ENCODE peak calls at places on chromosome 2, in seven cellular contexts. One of them, this sample, is unnamed.

GRCh38 chr2:176665086-176665485 is 395.8 kb downstream of the MTX2 start:
- DNase-seq in Calu3: no peak
- DNase-seq in astrocyte of the spinal cord: no peak
- DNase-seq in OCI-LY7: no peak
- DNase-seq in tibial artery: no peak
- DNase-seq in body of pancreas: no peak
- DNase-seq in cardiac muscle cell: no peak
- DNase-seq in this sample: no peak

GRCh38 chr2:209525834-209526281 is 102.0 kb downstream of the MAP2 start:
- DNase-seq in Calu3: no peak
- DNase-seq in astrocyte of the spinal cord: peak; percentile 93
- DNase-seq in OCI-LY7: no peak
- DNase-seq in tibial artery: no peak
- DNase-seq in body of pancreas: no peak
- DNase-seq in cardiac muscle cell: peak; percentile 87
- DNase-seq in this sample: no peak

GRCh38 chr2:8455236-8456148 is 226.4 kb upstream of the ID2 start:
- DNase-seq in Calu3: no peak
- DNase-seq in astrocyte of the spinal cord: no peak
- DNase-seq in OCI-LY7: no peak
- DNase-seq in tibial artery: peak; percentile 24
- DNase-seq in body of pancreas: no peak
- DNase-seq in cardiac muscle cell: no peak
- DNase-seq in this sample: no peak

GRCh38 chr2:130351495-130352125 is 4.2 kb upstream of the PTPN18 start:
- DNase-seq in Calu3: no peak
- DNase-seq in astrocyte of the spinal cord: no peak
- DNase-seq in OCI-LY7: peak; percentile 84
- DNase-seq in tibial artery: no peak
- DNase-seq in body of pancreas: no peak
- DNase-seq in cardiac muscle cell: no peak
- DNase-seq in this sample: no peak

GRCh38 chr2:28951910-28952805 is 28.9 kb upstream of the TOGARAM2 start:
- DNase-seq in Calu3: no peak
- DNase-seq in astrocyte of the spinal cord: no peak
- DNase-seq in OCI-LY7: no peak
- DNase-seq in tibial artery: peak; percentile 58
- DNase-seq in body of pancreas: peak; percentile 9
- DNase-seq in cardiac muscle cell: peak; percentile 84
- DNase-seq in this sample: no peak

GRCh38 chr2:219632758-219633101 is 5.3 kb downstream of the SLC4A3 start:
- DNase-seq in Calu3: no peak
- DNase-seq in astrocyte of the spinal cord: no peak
- DNase-seq in OCI-LY7: no peak
- DNase-seq in tibial artery: peak; percentile 13
- DNase-seq in body of pancreas: no peak
- DNase-seq in cardiac muscle cell: no peak
- DNase-seq in this sample: no peak

GRCh38 chr2:38432827-38433606 is 55.9 kb upstream of the ATL2 start:
- DNase-seq in Calu3: no peak
- DNase-seq in astrocyte of the spinal cord: no peak
- DNase-seq in OCI-LY7: no peak
- DNase-seq in tibial artery: peak; percentile 26
- DNase-seq in body of pancreas: no peak
- DNase-seq in cardiac muscle cell: no peak
- DNase-seq in this sample: no peak

GRCh38 chr2:238053195-238053776 is 7.5 kb upstream of the SCLY start:
- DNase-seq in Calu3: no peak
- DNase-seq in astrocyte of the spinal cord: peak; percentile 10
- DNase-seq in OCI-LY7: no peak
- DNase-seq in tibial artery: no peak
- DNase-seq in body of pancreas: no peak
- DNase-seq in cardiac muscle cell: peak; percentile 2
- DNase-seq in this sample: no peak

GRCh38 chr2:222903234-222904220 is 42.7 kb downstream of the ACSL3 start:
- DNase-seq in Calu3: peak; percentile 41
- DNase-seq in astrocyte of the spinal cord: peak; percentile 69
- DNase-seq in OCI-LY7: peak; percentile 67
- DNase-seq in tibial artery: peak; percentile 32
- DNase-seq in body of pancreas: peak; percentile 64
- DNase-seq in cardiac muscle cell: peak; percentile 79
- DNase-seq in this sample: no peak

GRCh38 chr2:240165638-240166037 is 25.2 kb upstream of the OTOS start:
- DNase-seq in Calu3: no peak
- DNase-seq in astrocyte of the spinal cord: no peak
- DNase-seq in OCI-LY7: no peak
- DNase-seq in tibial artery: no peak
- DNase-seq in body of pancreas: no peak
- DNase-seq in cardiac muscle cell: no peak
- DNase-seq in this sample: no peak

GRCh38 chr2:88538362-88538917 is 85.9 kb upstream of the FOXI3 start:
- DNase-seq in Calu3: no peak
- DNase-seq in astrocyte of the spinal cord: no peak
- DNase-seq in OCI-LY7: no peak
- DNase-seq in tibial artery: no peak
- DNase-seq in body of pancreas: no peak
- DNase-seq in cardiac muscle cell: no peak
- DNase-seq in this sample: no peak

GRCh38 chr2:224286923-224287322 is 115.0 kb downstream of the FAM124B start:
- DNase-seq in Calu3: no peak
- DNase-seq in astrocyte of the spinal cord: no peak
- DNase-seq in OCI-LY7: no peak
- DNase-seq in tibial artery: no peak
- DNase-seq in body of pancreas: no peak
- DNase-seq in cardiac muscle cell: no peak
- DNase-seq in this sample: no peak
- TF ChIP-seq CTCF in Calu3: no peak
- TF ChIP-seq CTCF in astrocyte of the spinal cord: no peak
- TF ChIP-seq CTCF in OCI-LY7: peak; percentile 12
- TF ChIP-seq CTCF in tibial artery: no peak
- TF ChIP-seq CTCF in body of pancreas: no peak
- TF ChIP-seq CTCF in cardiac muscle cell: no peak
- TF ChIP-seq CTCF in this sample: no peak

DNA sequence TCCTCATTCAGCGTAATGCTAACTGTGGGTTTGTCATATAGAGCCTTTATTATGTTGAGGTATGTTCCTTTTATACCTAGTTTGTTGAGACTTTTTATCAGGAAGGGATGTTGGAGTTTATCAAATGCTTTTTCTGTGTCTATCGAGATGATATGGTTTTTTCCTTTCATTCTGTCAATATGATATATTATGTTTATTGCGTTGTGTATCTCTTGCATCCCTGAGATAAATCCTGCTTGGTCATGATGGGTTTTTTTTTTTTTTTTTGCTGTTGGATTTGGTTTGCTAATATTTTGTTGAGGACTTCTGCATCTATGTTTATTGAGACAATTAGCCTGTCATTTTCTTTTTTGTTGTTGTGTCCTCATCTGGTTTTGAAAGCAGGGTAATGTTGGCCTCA is 120.3 kb downstream of the XRCC5 start:
- DNase-seq in Calu3: no peak
- DNase-seq in astrocyte of the spinal cord: no peak
- DNase-seq in OCI-LY7: no peak
- DNase-seq in tibial artery: no peak
- DNase-seq in body of pancreas: no peak
- DNase-seq in cardiac muscle cell: no peak
- DNase-seq in this sample: no peak
- TF ChIP-seq CTCF in Calu3: no peak
- TF ChIP-seq CTCF in astrocyte of the spinal cord: no peak
- TF ChIP-seq CTCF in OCI-LY7: no peak
- TF ChIP-seq CTCF in tibial artery: no peak
- TF ChIP-seq CTCF in body of pancreas: no peak
- TF ChIP-seq CTCF in cardiac muscle cell: no peak
- TF ChIP-seq CTCF in this sample: no peak

GRCh38 chr2:127108090-127108523 is 1.2 kb upstream of the BIN1 start:
- DNase-seq in Calu3: no peak
- DNase-seq in astrocyte of the spinal cord: no peak
- DNase-seq in OCI-LY7: no peak
- DNase-seq in tibial artery: no peak
- DNase-seq in body of pancreas: no peak
- DNase-seq in cardiac muscle cell: no peak
- DNase-seq in this sample: no peak

GRCh38 chr2:127106457-127106997 is 427 bp downstream of the BIN1 start:
- DNase-seq in Calu3: peak; percentile 22
- DNase-seq in astrocyte of the spinal cord: peak; percentile 33
- DNase-seq in OCI-LY7: no peak
- DNase-seq in tibial artery: no peak
- DNase-seq in body of pancreas: peak; percentile 42
- DNase-seq in cardiac muscle cell: peak; percentile 27
- DNase-seq in this sample: no peak

GRCh38 chr2:127105656-127106456 is 1.1 kb downstream of the BIN1 start:
- DNase-seq in Calu3: peak; percentile 21
- DNase-seq in astrocyte of the spinal cord: peak; percentile 69
- DNase-seq in OCI-LY7: no peak
- DNase-seq in tibial artery: no peak
- DNase-seq in body of pancreas: peak; percentile 34
- DNase-seq in cardiac muscle cell: peak; percentile 61
- DNase-seq in this sample: no peak

GRCh38 chr2:127106998-127107621 is at the start of gene BIN1:
- DNase-seq in Calu3: peak; percentile 94
- DNase-seq in astrocyte of the spinal cord: peak; percentile 94
- DNase-seq in OCI-LY7: no peak
- DNase-seq in tibial artery: peak; percentile 79
- DNase-seq in body of pancreas: peak; percentile 92
- DNase-seq in cardiac muscle cell: peak; percentile 96
- DNase-seq in this sample: peak; percentile 75

GRCh38 chr2:127107622-127107999 is 657 bp upstream of the BIN1 start:
- DNase-seq in Calu3: peak; percentile 37
- DNase-seq in astrocyte of the spinal cord: peak; percentile 50
- DNase-seq in OCI-LY7: no peak
- DNase-seq in tibial artery: no peak
- DNase-seq in body of pancreas: peak; percentile 41
- DNase-seq in cardiac muscle cell: peak; percentile 37
- DNase-seq in this sample: no peak
- TF ChIP-seq CTCF in Calu3: peak; percentile 42
- TF ChIP-seq CTCF in astrocyte of the spinal cord: peak; percentile 11
- TF ChIP-seq CTCF in OCI-LY7: no peak
- TF ChIP-seq CTCF in tibial artery: no peak
- TF ChIP-seq CTCF in body of pancreas: no peak
- TF ChIP-seq CTCF in cardiac muscle cell: peak; percentile 14
- TF ChIP-seq CTCF in this sample: no peak

DNA sequence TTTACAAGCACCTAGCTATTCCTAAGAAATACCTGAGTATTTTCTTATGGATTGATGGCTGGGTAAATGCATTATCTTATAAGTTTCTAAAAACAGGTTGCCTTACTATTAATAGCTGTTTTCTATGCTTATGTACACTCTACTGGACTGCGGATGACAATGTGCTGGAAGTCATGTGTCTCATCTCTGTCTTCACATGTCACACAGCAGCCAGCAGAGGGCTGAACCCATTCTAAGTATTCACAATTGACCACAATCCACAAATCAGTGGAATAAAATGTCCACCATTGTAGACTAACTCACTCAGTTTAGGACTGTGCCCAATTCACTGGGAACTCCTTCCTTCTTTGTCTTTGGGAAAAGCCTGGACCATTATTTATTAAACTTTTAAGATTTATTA is 371.2 kb downstream of the INSIG2 start:
- DNase-seq in Calu3: no peak
- DNase-seq in astrocyte of the spinal cord: no peak
- DNase-seq in OCI-LY7: no peak
- DNase-seq in tibial artery: no peak
- DNase-seq in body of pancreas: no peak
- DNase-seq in cardiac muscle cell: no peak
- DNase-seq in this sample: no peak
- TF ChIP-seq CTCF in Calu3: no peak
- TF ChIP-seq CTCF in astrocyte of the spinal cord: no peak
- TF ChIP-seq CTCF in OCI-LY7: peak; percentile 28
- TF ChIP-seq CTCF in tibial artery: no peak
- TF ChIP-seq CTCF in body of pancreas: no peak
- TF ChIP-seq CTCF in cardiac muscle cell: no peak
- TF ChIP-seq CTCF in this sample: no peak

DNA sequence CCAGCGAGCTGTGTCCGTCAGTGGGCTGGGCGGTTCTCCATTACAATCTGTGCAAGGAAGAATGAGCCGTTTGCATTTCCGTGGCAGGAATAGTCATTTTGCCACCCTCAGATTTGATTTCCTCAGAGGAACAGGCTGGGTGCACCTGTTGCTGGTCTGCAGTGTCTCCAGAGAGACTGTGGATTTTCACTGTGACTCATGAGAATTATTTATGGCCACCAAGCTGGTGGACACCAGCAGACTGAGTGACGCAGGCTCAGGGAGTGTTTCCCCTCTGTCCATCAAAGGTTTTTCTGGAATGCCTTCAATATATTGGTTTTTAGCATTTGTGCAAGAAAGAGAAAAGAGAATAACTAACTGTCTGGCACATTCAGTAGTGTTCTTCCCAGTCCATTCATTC is 39.7 kb downstream of the PRKCE start:
- DNase-seq in Calu3: no peak
- DNase-seq in astrocyte of the spinal cord: no peak
- DNase-seq in OCI-LY7: peak; percentile 5
- DNase-seq in tibial artery: no peak
- DNase-seq in body of pancreas: peak; percentile 54
- DNase-seq in cardiac muscle cell: no peak
- DNase-seq in this sample: no peak
- TF ChIP-seq CTCF in Calu3: no peak
- TF ChIP-seq CTCF in astrocyte of the spinal cord: no peak
- TF ChIP-seq CTCF in OCI-LY7: no peak
- TF ChIP-seq CTCF in tibial artery: no peak
- TF ChIP-seq CTCF in body of pancreas: no peak
- TF ChIP-seq CTCF in cardiac muscle cell: no peak
- TF ChIP-seq CTCF in this sample: no peak

GRCh38 chr2:68766378-68766845 is 31.8 kb downstream of the ARHGAP25 start:
- DNase-seq in Calu3: no peak
- DNase-seq in astrocyte of the spinal cord: no peak
- DNase-seq in OCI-LY7: peak; percentile 84
- DNase-seq in tibial artery: peak; percentile 70
- DNase-seq in body of pancreas: peak; percentile 28
- DNase-seq in cardiac muscle cell: peak; percentile 93
- DNase-seq in this sample: no peak
- TF ChIP-seq CTCF in Calu3: no peak
- TF ChIP-seq CTCF in astrocyte of the spinal cord: no peak
- TF ChIP-seq CTCF in OCI-LY7: no peak
- TF ChIP-seq CTCF in tibial artery: no peak
- TF ChIP-seq CTCF in body of pancreas: no peak
- TF ChIP-seq CTCF in cardiac muscle cell: no peak
- TF ChIP-seq CTCF in this sample: no peak